ENCODE peak calls at places on chromosomes 6 and 20, in six cellular contexts. N is adrenal gland, O is tibial artery, S is psoas muscle, B is hepatocyte, J is esophagus squamous epithelium. A is an unnamed sample.

GRCh38 chr6:54886932-54887584 is 40.5 kb downstream of the FAM83B start:
- DNase-seq in J (no peak), B (no peak), N (no peak), S (no peak), O (no peak), A (no peak)

GRCh38 chr6:166969390-166970002 is 13.1 kb upstream of the RNASET2 start:
- DNase-seq in B (no peak), J (no peak), O (no peak), S (no peak), N (no peak), A (no peak)

GRCh38 chr6:105898286-105898685 is 187.8 kb upstream of the PRDM1 start:
- DNase-seq in N (no peak), S (no peak), J (no peak), O (no peak), B (no peak), A (no peak)

GRCh38 chr20:46458891-46459750 is 52.7 kb upstream of the ELMO2 start:
- DNase-seq in J (no peak), N (peak; percentile 12), S (peak; percentile 52), O (no peak), B (peak; percentile 89), A (no peak)

GRCh38 chr6:166221040-166221439 is 53.4 kb upstream of the TBXT start:
- DNase-seq in O (no peak), J (no peak), B (no peak), S (no peak), N (no peak), A (no peak)

GRCh38 chr6:105901583-105901982 is 184.6 kb upstream of the PRDM1 start:
- DNase-seq in O (no peak), N (no peak), S (no peak), J (no peak), B (no peak), A (no peak)

GRCh38 chr6:73798592-73798991 is 102.6 kb downstream of the CD109 start:
- DNase-seq in S (no peak), O (peak; percentile 75), N (peak; percentile 17), J (no peak), B (peak; percentile 59), A (no peak)

GRCh38 chr6:16163535-16164300 is 34.8 kb downstream of the MYLIP start:
- DNase-seq in S (no peak), B (no peak), J (no peak), O (no peak), N (no peak), A (no peak)

GRCh38 chr6:19535351-19535750 is 301.8 kb upstream of the ID4 start:
- DNase-seq in S (no peak), O (no peak), B (no peak), J (no peak), N (no peak), A (no peak)

GRCh38 chr6:82712826-82713225 is 349.2 kb downstream of the TPBG start:
- DNase-seq in O (no peak), B (no peak), N (no peak), J (no peak), S (no peak), A (no peak)

GRCh38 chr20:44079968-44080560 is 106.9 kb downstream of the JPH2 start:
- DNase-seq in B (no peak), J (no peak), S (no peak), O (peak; percentile 17), N (no peak), A (peak; percentile 51)

DNA sequence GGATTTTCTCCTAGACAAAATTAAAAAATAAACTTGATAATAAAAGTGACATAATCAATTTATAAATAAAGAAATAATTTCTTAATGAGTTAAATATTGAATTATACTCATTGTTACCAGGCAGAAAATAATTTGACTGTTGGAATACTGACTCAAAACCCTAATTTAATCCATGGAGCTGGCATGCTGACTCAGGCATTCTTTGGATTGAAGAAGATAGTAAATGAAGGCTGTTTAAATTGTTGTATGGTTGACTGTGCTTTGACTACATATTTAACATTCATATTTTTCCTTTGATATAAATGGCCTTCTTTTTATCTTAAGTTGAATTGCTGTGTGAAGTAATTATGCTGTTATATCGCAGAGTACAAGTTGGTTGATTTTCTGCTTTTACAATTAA is 11.7 kb downstream of the MANEA start:
- DNase-seq in B (no peak), S (no peak), N (no peak), O (no peak), J (no peak), A (no peak)
- H3K27ac ChIP-seq in B (no peak overlapping the region), S (no peak overlapping the region), N (no peak overlapping the region), O (no peak overlapping the region), J (no peak overlapping the region), A (no peak overlapping the region)

DNA sequence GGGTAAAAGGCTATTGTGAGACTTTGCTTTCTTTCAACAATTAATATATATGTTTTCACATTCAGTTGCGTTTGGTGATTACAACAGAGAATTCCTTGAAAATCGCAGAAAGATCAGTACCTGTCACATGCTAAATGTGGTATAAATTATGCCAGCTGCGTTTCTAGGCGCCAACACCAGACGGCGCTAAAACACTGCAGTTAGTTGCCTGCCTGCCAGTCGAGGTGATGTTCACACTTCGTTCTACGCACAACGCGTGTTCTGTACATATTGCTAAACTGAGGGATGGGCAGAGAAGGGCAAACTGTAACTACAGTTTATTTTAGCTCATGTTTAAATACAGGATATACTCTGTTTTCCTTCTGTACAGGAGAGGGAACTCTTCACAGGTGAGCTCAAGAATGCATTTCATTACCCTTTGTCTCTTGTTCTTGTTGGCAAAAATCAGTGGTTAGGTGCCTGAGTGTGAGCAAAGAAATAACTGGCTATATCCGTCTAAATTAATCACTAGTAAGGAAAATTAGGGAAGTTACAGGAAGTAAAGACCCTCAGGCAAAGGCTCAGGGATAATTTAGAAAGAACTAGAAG is 100.1 kb upstream of the RGS17 start:
- DNase-seq in B (peak; percentile 73), S (peak; percentile 49), O (no peak), N (peak; percentile 11), J (no peak), A (no peak)
- TF ChIP-seq CTCF in B (peak; percentile 97), S (peak; percentile 51), O (peak; percentile 61), N (peak; percentile 47), J (peak; percentile 17), A (peak; percentile 74)

GRCh38 chr6:47592466-47592865 is 105.9 kb upstream of the ADGRF4 start:
- DNase-seq in J (no peak), B (no peak), O (no peak), N (no peak), S (no peak), A (no peak)
- H3K27ac ChIP-seq in J (no peak overlapping the region), B (no peak overlapping the region), O (no peak overlapping the region), N (no peak overlapping the region), S (no peak overlapping the region), A (no peak overlapping the region)

GRCh38 chr6:107075951-107076381 is 39.3 kb downstream of the BEND3 start:
- DNase-seq in O (no peak), J (no peak), S (no peak), B (no peak), N (no peak), A (no peak)
- TF ChIP-seq CTCF in O (no peak), J (no peak), S (no peak), B (peak; percentile 20), N (no peak), A (no peak)

GRCh38 chr6:79646006-79646405 is 14.9 kb downstream of the SH3BGRL2 start:
- DNase-seq in S (no peak), N (no peak), B (no peak), O (no peak), J (no peak), A (no peak)

GRCh38 chr6:79650943-79651342 is 19.8 kb downstream of the SH3BGRL2 start:
- DNase-seq in J (no peak), N (peak; percentile 16), O (no peak), S (no peak), B (no peak), A (no peak)

GRCh38 chr6:79648315-79648714 is 17.2 kb downstream of the SH3BGRL2 start:
- DNase-seq in O (no peak), S (no peak), J (no peak), N (no peak), B (no peak), A (no peak)

GRCh38 chr6:79649016-79649415 is 17.9 kb downstream of the SH3BGRL2 start:
- DNase-seq in S (no peak), B (no peak), J (no peak), O (no peak), N (no peak), A (no peak)

DNA sequence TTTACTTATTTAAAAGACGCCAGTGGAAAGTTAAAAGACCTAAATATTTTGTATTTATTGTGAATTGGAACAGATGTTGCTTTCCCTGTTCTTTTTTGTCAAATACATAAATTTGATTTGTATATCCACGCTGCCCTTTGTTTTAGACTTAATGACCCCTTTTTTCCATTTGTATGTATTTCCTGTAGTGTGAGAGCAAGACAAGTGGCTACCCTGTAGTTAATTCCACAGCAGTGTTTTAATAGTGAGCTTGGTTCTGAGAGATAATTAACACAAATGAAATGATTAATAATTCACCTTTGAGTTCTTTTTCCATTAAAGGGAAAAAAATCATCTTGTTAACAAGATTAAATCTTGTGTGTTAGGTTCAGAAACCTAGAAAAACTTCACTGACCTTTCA is 16.6 kb downstream of the SH3BGRL2 start:
- DNase-seq in N (no peak), O (no peak), B (no peak), S (no peak), J (no peak), A (no peak)
- H3K27ac ChIP-seq in N (no peak overlapping the region), O (no peak overlapping the region), B (no peak overlapping the region), S (no peak overlapping the region), J (no peak overlapping the region), A (no peak overlapping the region)

A was measured in ascending aorta.